ENCODE peak calls at places on chromosomes 7 and 10, in eight cellular contexts. C, I, A, K, T, W, E and Z are unnamed samples.

GRCh38 chr10:75612904-75613684 is 181.7 kb downstream of the LRMDA start:
- DNase-seq in K (no peak), C (no peak), T (no peak), E (no peak), I (no peak), A (peak), W (no peak), Z (no peak)

GRCh38 chr10:16799621-16800020 is 17.6 kb downstream of the RSU1 start:
- DNase-seq in A (no peak), W (no peak), K (no peak), T (no peak), E (no peak), C (peak), I (no peak), Z (no peak)

GRCh38 chr10:117005454-117006055 is 568 bp upstream of the SHTN1 start:
- DNase-seq in C (peak), K (peak), E (no peak), A (peak), T (no peak), I (no peak), W (peak), Z (no peak)

GRCh38 chr10:5447611-5448071 is 35.3 kb downstream of the NET1 start:
- DNase-seq in K (no peak), A (no peak), I (peak), C (no peak), T (no peak), W (no peak), E (no peak), Z (no peak)

GRCh38 chr10:62058476-62058875 is 157.0 kb downstream of the ARID5B start:
- DNase-seq in E (no peak), C (no peak), K (no peak), T (no peak), A (no peak), I (no peak), W (no peak), Z (no peak)

GRCh38 chr10:1166101-1166827 is 110.1 kb downstream of the WDR37 start:
- DNase-seq in C (no peak), T (no peak), K (no peak), A (no peak), E (no peak), I (no peak), W (no peak), Z (peak)

GRCh38 chr10:115092555-115093285 is 445 bp upstream of the ATRNL1 start:
- DNase-seq in A (no peak), T (no peak), E (peak), I (peak), C (peak), W (peak), K (no peak), Z (peak)

GRCh38 chr7:129652914-129653313 is 41.4 kb downstream of the NRF1 start:
- DNase-seq in T (no peak), K (no peak), W (no peak), I (no peak), C (no peak), A (no peak), E (no peak), Z (no peak)

GRCh38 chr7:149864023-149864422 is 9.7 kb upstream of the ATP6V0E2 start:
- DNase-seq in C (no peak), T (no peak), I (no peak), K (no peak), E (no peak), W (no peak), A (no peak), Z (no peak)